ENCODE peak calls at places on chromosomes 7 and 10, in nine cellular contexts. One of them, this sample, is unnamed.
A peak's percentile ranks its signal among the peaks of the same experiment; 100 is the strongest.

GRCh38 chr7:1813394-1814088 is 143.5 kb downstream of the ELFN1 start:
- DNase-seq in T-helper 9 cell: no peak
- DNase-seq in fibroblast of pulmonary artery: no peak
- DNase-seq in CD4-positive, CD25-positive, alpha-beta regulatory T cell: no peak
- DNase-seq in glutamatergic neuron: peak; percentile 28
- DNase-seq in hippocampal formation: no peak
- DNase-seq in HTR-8/SVneo: no peak
- DNase-seq in NCI-H1930: no peak
- DNase-seq in NCI-H1436: no peak
- DNase-seq in this sample: no peak

GRCh38 chr7:141097430-141097829 is 23.6 kb downstream of the TMEM178B start:
- DNase-seq in T-helper 9 cell: no peak
- DNase-seq in fibroblast of pulmonary artery: peak; percentile 12
- DNase-seq in CD4-positive, CD25-positive, alpha-beta regulatory T cell: peak; percentile 11
- DNase-seq in glutamatergic neuron: no peak
- DNase-seq in hippocampal formation: no peak
- DNase-seq in HTR-8/SVneo: no peak
- DNase-seq in NCI-H1930: no peak
- DNase-seq in NCI-H1436: no peak
- DNase-seq in this sample: peak; percentile 14

GRCh38 chr10:21174670-21175495 is 277.8 kb upstream of the NEBL start:
- DNase-seq in T-helper 9 cell: no peak
- DNase-seq in fibroblast of pulmonary artery: no peak
- DNase-seq in CD4-positive, CD25-positive, alpha-beta regulatory T cell: no peak
- DNase-seq in glutamatergic neuron: no peak
- DNase-seq in hippocampal formation: no peak
- DNase-seq in HTR-8/SVneo: no peak
- DNase-seq in NCI-H1930: no peak
- DNase-seq in NCI-H1436: no peak
- DNase-seq in this sample: peak; percentile 7

GRCh38 chr10:133258066-133258817 is 18.4 kb downstream of the ADAM8 start:
- DNase-seq in T-helper 9 cell: no peak
- DNase-seq in fibroblast of pulmonary artery: no peak
- DNase-seq in CD4-positive, CD25-positive, alpha-beta regulatory T cell: peak; percentile 71
- DNase-seq in glutamatergic neuron: no peak
- DNase-seq in hippocampal formation: no peak
- DNase-seq in HTR-8/SVneo: no peak
- DNase-seq in NCI-H1930: no peak
- DNase-seq in NCI-H1436: peak; percentile 72
- DNase-seq in this sample: no peak

GRCh38 chr7:84452618-84453017 is 258.0 kb upstream of the SEMA3A start:
- DNase-seq in T-helper 9 cell: no peak
- DNase-seq in fibroblast of pulmonary artery: no peak
- DNase-seq in CD4-positive, CD25-positive, alpha-beta regulatory T cell: no peak
- DNase-seq in glutamatergic neuron: no peak
- DNase-seq in hippocampal formation: no peak
- DNase-seq in HTR-8/SVneo: no peak
- DNase-seq in NCI-H1930: no peak
- DNase-seq in NCI-H1436: no peak
- DNase-seq in this sample: no peak

GRCh38 chr7:191105-192034 is 1.0 kb upstream of the FAM20C start:
- DNase-seq in T-helper 9 cell: no peak
- DNase-seq in fibroblast of pulmonary artery: peak; percentile 88
- DNase-seq in CD4-positive, CD25-positive, alpha-beta regulatory T cell: no peak
- DNase-seq in glutamatergic neuron: peak; percentile 84
- DNase-seq in hippocampal formation: no peak
- DNase-seq in HTR-8/SVneo: peak; percentile 82
- DNase-seq in NCI-H1930: no peak
- DNase-seq in NCI-H1436: no peak
- DNase-seq in this sample: no peak

GRCh38 chr10:114271779-114272167 is 32.7 kb downstream of the VWA2 start:
- DNase-seq in T-helper 9 cell: no peak
- DNase-seq in fibroblast of pulmonary artery: peak; percentile 92
- DNase-seq in CD4-positive, CD25-positive, alpha-beta regulatory T cell: no peak
- DNase-seq in glutamatergic neuron: no peak
- DNase-seq in hippocampal formation: no peak
- DNase-seq in HTR-8/SVneo: peak; percentile 73
- DNase-seq in NCI-H1930: no peak
- DNase-seq in NCI-H1436: no peak
- DNase-seq in this sample: no peak

GRCh38 chr10:52778511-52779392 is 6.2 kb upstream of the MBL2 start:
- DNase-seq in T-helper 9 cell: no peak
- DNase-seq in fibroblast of pulmonary artery: peak; percentile 57
- DNase-seq in CD4-positive, CD25-positive, alpha-beta regulatory T cell: no peak
- DNase-seq in glutamatergic neuron: peak; percentile 31
- DNase-seq in hippocampal formation: peak; percentile 17
- DNase-seq in HTR-8/SVneo: no peak
- DNase-seq in NCI-H1930: no peak
- DNase-seq in NCI-H1436: no peak
- DNase-seq in this sample: peak; percentile 27

GRCh38 chr10:15439381-15439837 is 68.3 kb upstream of the FAM171A1 start:
- DNase-seq in T-helper 9 cell: no peak
- DNase-seq in fibroblast of pulmonary artery: peak; percentile 76
- DNase-seq in CD4-positive, CD25-positive, alpha-beta regulatory T cell: no peak
- DNase-seq in glutamatergic neuron: no peak
- DNase-seq in hippocampal formation: no peak
- DNase-seq in HTR-8/SVneo: peak; percentile 30
- DNase-seq in NCI-H1930: no peak
- DNase-seq in NCI-H1436: no peak
- DNase-seq in this sample: peak; percentile 42

GRCh38 chr10:96524745-96525144 is 11.0 kb upstream of the TLL2 start:
- DNase-seq in T-helper 9 cell: no peak
- DNase-seq in fibroblast of pulmonary artery: no peak
- DNase-seq in CD4-positive, CD25-positive, alpha-beta regulatory T cell: no peak
- DNase-seq in glutamatergic neuron: no peak
- DNase-seq in hippocampal formation: no peak
- DNase-seq in HTR-8/SVneo: no peak
- DNase-seq in NCI-H1930: no peak
- DNase-seq in NCI-H1436: no peak
- DNase-seq in this sample: no peak

GRCh38 chr7:132878228-132878919 is 203.5 kb downstream of the CHCHD3 start:
- DNase-seq in T-helper 9 cell: no peak
- DNase-seq in fibroblast of pulmonary artery: no peak
- DNase-seq in CD4-positive, CD25-positive, alpha-beta regulatory T cell: no peak
- DNase-seq in glutamatergic neuron: no peak
- DNase-seq in hippocampal formation: no peak
- DNase-seq in HTR-8/SVneo: no peak
- DNase-seq in NCI-H1930: no peak
- DNase-seq in NCI-H1436: no peak
- DNase-seq in this sample: no peak

GRCh38 chr7:53059591-53059990 is 24.2 kb downstream of the POM121L12 start:
- DNase-seq in T-helper 9 cell: no peak
- DNase-seq in fibroblast of pulmonary artery: no peak
- DNase-seq in CD4-positive, CD25-positive, alpha-beta regulatory T cell: no peak
- DNase-seq in glutamatergic neuron: no peak
- DNase-seq in hippocampal formation: no peak
- DNase-seq in HTR-8/SVneo: no peak
- DNase-seq in NCI-H1930: no peak
- DNase-seq in NCI-H1436: no peak
- DNase-seq in this sample: no peak

GRCh38 chr7:55180821-55181542 is 162.2 kb downstream of the EGFR start:
- DNase-seq in T-helper 9 cell: no peak
- DNase-seq in fibroblast of pulmonary artery: no peak
- DNase-seq in CD4-positive, CD25-positive, alpha-beta regulatory T cell: no peak
- DNase-seq in glutamatergic neuron: no peak
- DNase-seq in hippocampal formation: no peak
- DNase-seq in HTR-8/SVneo: no peak
- DNase-seq in NCI-H1930: no peak
- DNase-seq in NCI-H1436: no peak
- DNase-seq in this sample: no peak

GRCh38 chr10:104054430-104054829 is 31.2 kb downstream of the COL17A1 start:
- DNase-seq in T-helper 9 cell: no peak
- DNase-seq in fibroblast of pulmonary artery: peak; percentile 72
- DNase-seq in CD4-positive, CD25-positive, alpha-beta regulatory T cell: no peak
- DNase-seq in glutamatergic neuron: no peak
- DNase-seq in hippocampal formation: no peak
- DNase-seq in HTR-8/SVneo: peak; percentile 54
- DNase-seq in NCI-H1930: no peak
- DNase-seq in NCI-H1436: no peak
- DNase-seq in this sample: no peak

GRCh38 chr7:147813316-147813715 is 777.2 kb upstream of the C7orf33 start:
- DNase-seq in T-helper 9 cell: no peak
- DNase-seq in fibroblast of pulmonary artery: no peak
- DNase-seq in CD4-positive, CD25-positive, alpha-beta regulatory T cell: no peak
- DNase-seq in glutamatergic neuron: no peak
- DNase-seq in hippocampal formation: no peak
- DNase-seq in HTR-8/SVneo: no peak
- DNase-seq in NCI-H1930: no peak
- DNase-seq in NCI-H1436: no peak
- DNase-seq in this sample: no peak

GRCh38 chr7:3922175-3922635 is 621.2 kb downstream of the SDK1 start:
- DNase-seq in T-helper 9 cell: no peak
- DNase-seq in fibroblast of pulmonary artery: peak; percentile 98
- DNase-seq in CD4-positive, CD25-positive, alpha-beta regulatory T cell: no peak
- DNase-seq in glutamatergic neuron: peak; percentile 34
- DNase-seq in hippocampal formation: no peak
- DNase-seq in HTR-8/SVneo: peak; percentile 96
- DNase-seq in NCI-H1930: no peak
- DNase-seq in NCI-H1436: no peak
- DNase-seq in this sample: peak; percentile 7

GRCh38 chr7:79789584-79790345 is 336.3 kb upstream of the MAGI2 start:
- DNase-seq in T-helper 9 cell: no peak
- DNase-seq in fibroblast of pulmonary artery: peak; percentile 82
- DNase-seq in CD4-positive, CD25-positive, alpha-beta regulatory T cell: no peak
- DNase-seq in glutamatergic neuron: no peak
- DNase-seq in hippocampal formation: no peak
- DNase-seq in HTR-8/SVneo: no peak
- DNase-seq in NCI-H1930: no peak
- DNase-seq in NCI-H1436: no peak
- DNase-seq in this sample: no peak